ENCODE peak calls at places on chromosome 21, in four cellular contexts. G is coronary artery, U is lung, V is brain microvascular endothelial cell. A is an unnamed sample.
A peak's percentile ranks its signal among the peaks of the same experiment; 100 is the strongest.

GRCh38 chr21:29538115-29538514 is 239.4 kb downstream of the BACH1 start:
- DNase-seq in G (no peak), V (peak; percentile 64), U (no peak), A (no peak)

GRCh38 chr21:32334980-32335471 is 36.4 kb downstream of the MRAP start:
- DNase-seq in G (no peak), U (no peak), V (no peak), A (peak; percentile 65)

GRCh38 chr21:29299906-29300546 is 1.3 kb downstream of the BACH1 start:
- DNase-seq in G (peak; percentile 76), U (peak; percentile 81), V (peak; percentile 82), A (no peak)

GRCh38 chr21:32771134-32771523 is 426 bp downstream of the PAXBP1 start:
- DNase-seq in U (peak; percentile 58), G (peak; percentile 80), V (peak; percentile 51), A (no peak)

GRCh38 chr21:36080386-36080785 is 10.6 kb downstream of the CBR1 start:
- DNase-seq in V (no peak), U (no peak), G (no peak), A (no peak)

GRCh38 chr21:32411366-32412161 is 942 bp upstream of the EVA1C start:
- DNase-seq in V (no peak), G (peak; percentile 96), U (peak; percentile 87), A (peak; percentile 89)

GRCh38 chr21:36691539-36692124 is 7.3 kb upstream of the SIM2 start:
- DNase-seq in U (no peak), G (no peak), V (no peak), A (no peak)

GRCh38 chr21:31343680-31344480 is at the start of gene TIAM1:
- DNase-seq in G (peak; percentile 77), V (peak; percentile 75), U (peak; percentile 42), A (no peak)

GRCh38 chr21:32719085-32719484 is 8.7 kb downstream of the SYNJ1 start:
- DNase-seq in V (no peak), G (no peak), U (no peak), A (no peak)

GRCh38 chr21:36859744-36860501 is 106.5 kb downstream of the HLCS start:
- DNase-seq in V (peak; percentile 49), U (peak; percentile 75), G (no peak), A (no peak)

GRCh38 chr21:36247316-36247715 is 72.7 kb upstream of the MORC3 start:
- DNase-seq in G (no peak), U (no peak), V (no peak), A (no peak)

GRCh38 chr21:29394051-29394450 is 95.3 kb downstream of the BACH1 start:
- DNase-seq in V (no peak), G (no peak), U (no peak), A (no peak)

GRCh38 chr21:35924714-35925301 is 135.5 kb downstream of the SETD4 start:
- DNase-seq in G (no peak), V (peak; percentile 84), U (no peak), A (no peak)

GRCh38 chr21:37075214-37075770 is 2.2 kb downstream of the TTC3 start:
- DNase-seq in V (no peak), G (no peak), U (no peak), A (no peak)

GRCh38 chr21:23725576-23725975 is 1881.7 kb downstream of the MRPL39 start:
- DNase-seq in V (no peak), G (no peak), U (no peak), A (no peak)

GRCh38 chr21:36929622-36930021 is 36.8 kb downstream of the HLCS start:
- DNase-seq in V (no peak), U (no peak), G (no peak), A (peak; percentile 54)

GRCh38 chr21:27572681-27573080 is 605.8 kb upstream of the ADAMTS5 start:
- DNase-seq in V (peak; percentile 55), G (no peak), U (no peak), A (no peak)

GRCh38 chr21:31142600-31142999 is 104.3 kb upstream of the KRTAP19-8 start:
- DNase-seq in U (no peak), V (no peak), G (no peak), A (no peak)

GRCh38 chr21:36719614-36720013 is 20.7 kb downstream of the SIM2 start:
- DNase-seq in G (no peak), U (no peak), V (no peak), A (no peak)

GRCh38 chr21:28521932-28522826 is 470.5 kb downstream of the LTN1 start:
- DNase-seq in V (peak; percentile 47), U (no peak), G (no peak), A (no peak)

GRCh38 chr21:36909423-36909822 is 57.0 kb downstream of the HLCS start:
- DNase-seq in U (no peak), G (no peak), V (no peak), A (no peak)

GRCh38 chr21:14480601-14481000 is 65.5 kb downstream of the SAMSN1 start:
- DNase-seq in V (no peak), U (no peak), G (no peak), A (no peak)

GRCh38 chr21:16535100-16535418 is 805.3 kb downstream of the USP25 start:
- DNase-seq in U (peak; percentile 61), G (peak; percentile 80), V (no peak), A (peak; percentile 95)

DNA sequence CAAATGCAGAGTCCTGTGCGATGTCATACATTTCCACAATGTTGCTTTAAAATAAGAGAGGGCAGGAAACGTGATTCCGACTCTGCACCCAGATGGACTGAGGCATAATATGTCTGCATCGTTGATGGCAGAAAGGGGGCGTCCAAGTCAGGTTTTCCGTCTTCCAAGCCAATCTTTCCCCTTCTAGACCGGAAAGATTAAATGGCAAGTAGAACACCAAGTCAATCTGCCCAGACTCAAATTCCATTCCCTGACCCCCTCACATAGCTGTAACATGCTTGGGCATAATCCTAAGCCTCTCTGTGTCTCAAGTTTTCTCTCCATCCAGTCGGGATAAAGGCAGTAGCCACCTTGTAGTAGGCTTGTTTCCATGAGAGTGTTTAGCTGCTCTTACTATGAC is 14.4 kb downstream of the PCP4 start:
- DNase-seq in V (no peak), U (no peak), G (no peak), A (no peak)
- H3K27ac ChIP-seq in V (no peak overlapping the region), U (no peak overlapping the region), G (no peak overlapping the region), A (no peak overlapping the region)

DNA sequence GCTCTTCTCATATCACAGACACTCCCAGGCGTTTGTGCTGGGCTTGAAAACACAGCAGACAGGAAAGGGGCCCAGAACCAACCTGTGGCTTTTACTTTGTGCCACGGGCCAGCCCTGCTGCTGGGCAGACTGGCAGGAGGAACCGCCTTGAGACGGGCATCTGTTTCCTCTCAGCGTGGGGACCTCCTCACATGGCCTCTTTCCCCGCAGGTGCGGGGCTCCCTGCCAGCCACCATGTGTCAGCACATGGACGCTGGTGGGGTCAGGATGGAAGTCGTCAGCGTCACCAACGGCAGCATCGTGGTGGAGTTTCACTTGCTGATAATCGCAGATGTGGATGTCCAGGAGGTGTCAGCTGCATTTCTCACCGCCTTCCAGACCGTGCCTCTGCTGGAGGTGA is 47.8 kb downstream of the UMODL1 start:
- DNase-seq in U (no peak), V (no peak), G (no peak), A (no peak)
- H3K27ac ChIP-seq in U (no peak overlapping the region), V (no peak overlapping the region), G (no peak overlapping the region), A (no peak overlapping the region)

DNA sequence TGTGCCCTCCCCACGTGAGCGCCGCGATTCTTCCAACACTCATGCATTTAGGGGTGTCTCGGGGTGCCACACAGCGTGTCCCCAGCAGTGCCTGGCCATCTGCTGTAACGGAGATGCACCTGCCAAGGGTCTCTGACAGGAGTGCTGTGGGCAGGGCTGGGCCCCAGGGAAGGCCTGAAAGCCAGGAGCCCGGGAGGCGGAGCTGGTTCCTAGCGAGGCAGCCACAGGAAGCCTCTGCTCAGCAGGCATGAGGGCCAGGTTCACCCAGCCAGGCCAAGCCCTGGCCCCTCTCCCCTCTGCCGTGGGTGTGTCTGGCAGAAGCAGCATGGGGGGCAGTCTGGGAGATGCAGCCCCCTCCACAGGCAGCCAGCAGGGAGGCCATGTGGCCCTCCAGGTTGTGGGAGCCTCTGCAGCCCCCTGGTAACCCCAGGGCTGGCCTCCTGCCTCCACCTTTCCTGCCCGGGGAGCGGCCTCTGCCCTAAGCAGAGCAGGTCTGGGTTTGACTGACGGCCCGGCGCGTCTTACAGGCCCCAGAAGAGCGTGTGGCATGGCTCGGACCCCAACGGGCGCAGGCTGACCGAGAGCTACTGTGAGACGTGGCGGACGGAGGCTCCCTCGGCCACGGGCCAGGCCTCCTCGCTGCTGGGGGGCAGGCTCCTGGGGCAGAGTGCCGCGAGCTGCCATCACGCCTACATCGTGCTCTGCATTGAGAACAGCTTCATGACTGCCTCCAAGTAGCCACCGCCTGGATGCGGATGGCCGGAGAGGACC is 30.4 kb downstream of the SLC19A1 start:
- DNase-seq in G (no peak), U (no peak), V (no peak), A (no peak)
- H3K27ac ChIP-seq in G (no peak overlapping the region), U (no peak overlapping the region), V (no peak overlapping the region), A (no peak overlapping the region)

GRCh38 chr21:34020005-34020847 is 53.2 kb upstream of the MRPS6 start:
- DNase-seq in V (no peak), U (no peak), G (no peak), A (no peak)
- H3K27ac ChIP-seq in V (no peak overlapping the region), U (peak overlapping the region; percentile 62), G (no peak overlapping the region), A (no peak overlapping the region)

GRCh38 chr21:45387506-45387905 is 17.5 kb upstream of the COL18A1 start:
- DNase-seq in V (no peak), G (no peak), U (no peak), A (no peak)
- H3K27ac ChIP-seq in V (no peak overlapping the region), G (no peak overlapping the region), U (no peak overlapping the region), A (no peak overlapping the region)

GRCh38 chr21:26169611-26170470 is 729 bp downstream of the APP start:
- DNase-seq in U (peak; percentile 58), G (peak; percentile 82), V (peak; percentile 45), A (peak; percentile 54)

GRCh38 chr21:26169061-26169610 is 1.4 kb downstream of the APP start:
- DNase-seq in G (peak; percentile 74), V (peak; percentile 67), U (peak; percentile 39), A (peak; percentile 52)

GRCh38 chr21:26170471-26171309 is at the start of gene APP:
- DNase-seq in G (peak; percentile 84), V (peak; percentile 60), U (peak; percentile 83), A (peak; percentile 75)

GRCh38 chr21:26165331-26165730 is 5.2 kb downstream of the APP start:
- DNase-seq in V (no peak), G (no peak), U (no peak), A (no peak)

GRCh38 chr21:26167593-26167992 is 3.0 kb downstream of the APP start:
- DNase-seq in G (no peak), U (no peak), V (no peak), A (no peak)
- H3K27ac ChIP-seq in G (no peak overlapping the region), U (peak overlapping the region; percentile 41), V (no peak overlapping the region), A (peak overlapping the region; percentile 98)

DNA sequence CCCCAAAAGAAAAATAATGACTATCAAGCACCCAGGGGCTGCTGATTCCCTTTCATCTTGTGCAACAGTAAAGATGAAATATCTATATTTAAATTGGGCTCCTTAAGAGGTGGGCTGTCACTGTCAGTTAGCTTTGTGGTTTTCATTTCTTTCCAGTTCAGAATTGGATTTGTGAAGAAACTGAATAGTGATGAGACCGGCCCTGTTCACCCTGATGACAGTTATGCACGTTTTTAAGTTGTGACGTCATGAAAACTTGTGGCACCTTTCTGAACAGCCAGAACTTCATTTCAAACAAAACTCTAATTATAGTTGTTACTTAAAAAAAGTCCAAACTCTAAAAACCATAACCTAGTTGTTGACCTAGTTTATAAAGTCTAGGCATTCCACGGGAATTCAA is 125.9 kb downstream of the RUNX1 start:
- DNase-seq in V (no peak), G (no peak), U (no peak), A (no peak)
- H3K27ac ChIP-seq in V (no peak overlapping the region), G (no peak overlapping the region), U (no peak overlapping the region), A (no peak overlapping the region)